ENCODE peak calls at places on chromosomes 7 and 10, in nine cellular contexts. One of them, this sample, is unnamed.

GRCh38 chr10:113550365-113550764 is 2.5 kb upstream of the HABP2 start:
- DNase-seq in suprapubic skin: no peak
- DNase-seq in lung microvascular endothelial cell: peak
- DNase-seq in HCEC 1CT: peak
- DNase-seq in substantia nigra: no peak
- DNase-seq in tibial artery: no peak
- DNase-seq in Karpas-422: no peak
- DNase-seq in DMS53: peak
- DNase-seq in GOT3: no peak
- DNase-seq in this sample: peak

GRCh38 chr7:139232893-139233292 is 1.9 kb downstream of the UBN2 start:
- DNase-seq in lung microvascular endothelial cell: peak
- DNase-seq in Karpas-422: peak
- DNase-seq in DMS53: peak
- DNase-seq in GOT3: no peak
- DNase-seq in HCEC 1CT: peak
- DNase-seq in substantia nigra: no peak
- DNase-seq in tibial artery: no peak
- DNase-seq in suprapubic skin: no peak
- DNase-seq in this sample: peak

GRCh38 chr10:59606551-59606961 is 103.1 kb downstream of the SLC16A9 start:
- DNase-seq in Karpas-422: no peak
- DNase-seq in GOT3: no peak
- DNase-seq in tibial artery: no peak
- DNase-seq in substantia nigra: no peak
- DNase-seq in HCEC 1CT: peak
- DNase-seq in suprapubic skin: no peak
- DNase-seq in DMS53: no peak
- DNase-seq in lung microvascular endothelial cell: no peak
- DNase-seq in this sample: peak

GRCh38 chr10:85575441-85575840 is 791.2 kb downstream of the GRID1 start:
- DNase-seq in suprapubic skin: no peak
- DNase-seq in tibial artery: no peak
- DNase-seq in substantia nigra: no peak
- DNase-seq in DMS53: no peak
- DNase-seq in Karpas-422: no peak
- DNase-seq in HCEC 1CT: no peak
- DNase-seq in GOT3: no peak
- DNase-seq in lung microvascular endothelial cell: no peak
- DNase-seq in this sample: no peak

GRCh38 chr10:666237-667012 is 23.0 kb downstream of the DIP2C start:
- DNase-seq in DMS53: no peak
- DNase-seq in GOT3: no peak
- DNase-seq in HCEC 1CT: no peak
- DNase-seq in suprapubic skin: no peak
- DNase-seq in lung microvascular endothelial cell: no peak
- DNase-seq in substantia nigra: no peak
- DNase-seq in Karpas-422: no peak
- DNase-seq in tibial artery: peak
- DNase-seq in this sample: no peak

GRCh38 chr7:158975526-158976467 is 119.4 kb downstream of the DYNC2I1 start:
- DNase-seq in suprapubic skin: no peak
- DNase-seq in GOT3: no peak
- DNase-seq in lung microvascular endothelial cell: no peak
- DNase-seq in tibial artery: no peak
- DNase-seq in DMS53: peak
- DNase-seq in substantia nigra: no peak
- DNase-seq in HCEC 1CT: no peak
- DNase-seq in Karpas-422: peak
- DNase-seq in this sample: no peak

GRCh38 chr7:151592868-151593486 is 73.3 kb upstream of the RHEB start:
- DNase-seq in suprapubic skin: no peak
- DNase-seq in Karpas-422: no peak
- DNase-seq in HCEC 1CT: peak
- DNase-seq in DMS53: peak
- DNase-seq in tibial artery: no peak
- DNase-seq in lung microvascular endothelial cell: peak
- DNase-seq in substantia nigra: no peak
- DNase-seq in GOT3: no peak
- DNase-seq in this sample: peak

GRCh38 chr10:129963076-129963830 is 821 bp downstream of the EBF3 start:
- DNase-seq in suprapubic skin: no peak
- DNase-seq in HCEC 1CT: no peak
- DNase-seq in Karpas-422: no peak
- DNase-seq in DMS53: peak
- DNase-seq in GOT3: no peak
- DNase-seq in tibial artery: peak
- DNase-seq in substantia nigra: no peak
- DNase-seq in lung microvascular endothelial cell: peak
- DNase-seq in this sample: peak

GRCh38 chr7:140609646-140610045 is 31.0 kb downstream of the DENND2A start:
- DNase-seq in substantia nigra: no peak
- DNase-seq in Karpas-422: no peak
- DNase-seq in DMS53: no peak
- DNase-seq in GOT3: no peak
- DNase-seq in lung microvascular endothelial cell: no peak
- DNase-seq in HCEC 1CT: no peak
- DNase-seq in tibial artery: no peak
- DNase-seq in suprapubic skin: no peak
- DNase-seq in this sample: peak

GRCh38 chr10:94546616-94547175 is 1.1 kb downstream of the HELLS start:
- DNase-seq in tibial artery: no peak
- DNase-seq in substantia nigra: no peak
- DNase-seq in suprapubic skin: no peak
- DNase-seq in lung microvascular endothelial cell: peak
- DNase-seq in GOT3: no peak
- DNase-seq in DMS53: peak
- DNase-seq in Karpas-422: no peak
- DNase-seq in HCEC 1CT: no peak
- DNase-seq in this sample: peak

GRCh38 chr10:130866857-130867256 is 444.7 kb downstream of the TCERG1L start:
- DNase-seq in lung microvascular endothelial cell: no peak
- DNase-seq in substantia nigra: no peak
- DNase-seq in tibial artery: no peak
- DNase-seq in HCEC 1CT: no peak
- DNase-seq in GOT3: no peak
- DNase-seq in Karpas-422: no peak
- DNase-seq in suprapubic skin: no peak
- DNase-seq in DMS53: no peak
- DNase-seq in this sample: no peak

GRCh38 chr7:43584200-43584586 is 1.3 kb downstream of the STK17A start:
- DNase-seq in substantia nigra: no peak
- DNase-seq in GOT3: peak
- DNase-seq in HCEC 1CT: peak
- DNase-seq in tibial artery: no peak
- DNase-seq in DMS53: peak
- DNase-seq in suprapubic skin: no peak
- DNase-seq in lung microvascular endothelial cell: peak
- DNase-seq in Karpas-422: peak
- DNase-seq in this sample: peak

GRCh38 chr7:43166686-43167085 is 54.2 kb downstream of the HECW1 start:
- DNase-seq in HCEC 1CT: no peak
- DNase-seq in suprapubic skin: no peak
- DNase-seq in tibial artery: no peak
- DNase-seq in substantia nigra: no peak
- DNase-seq in lung microvascular endothelial cell: no peak
- DNase-seq in DMS53: no peak
- DNase-seq in Karpas-422: no peak
- DNase-seq in GOT3: no peak
- DNase-seq in this sample: no peak

GRCh38 chr10:33478675-33479125 is 144.2 kb upstream of the NRP1 start:
- DNase-seq in tibial artery: no peak
- DNase-seq in DMS53: peak
- DNase-seq in Karpas-422: no peak
- DNase-seq in HCEC 1CT: no peak
- DNase-seq in GOT3: no peak
- DNase-seq in substantia nigra: no peak
- DNase-seq in lung microvascular endothelial cell: no peak
- DNase-seq in suprapubic skin: no peak
- DNase-seq in this sample: no peak

This sample was measured in EL.